ENCODE peak calls at places on chromosomes 16 and 17, in four cellular contexts. S, B, E and V are unnamed samples. For H3K4me1, the result is how much of the 10 kb centered on the place peaks cover.

GRCh38 chr16:68085259-68086071 is at the start of gene NFATC3:
- DNase-seq in S (peak), B (peak), E (peak), V (peak)

GRCh38 chr17:27390540-27390939 is 65.7 kb upstream of the KSR1 start:
- DNase-seq in S (no peak), B (no peak), E (peak), V (no peak)

GRCh38 chr16:1635070-1635469 is 22.9 kb downstream of the CRAMP1 start:
- DNase-seq in S (no peak), B (no peak), E (no peak), V (no peak)

GRCh38 chr17:76266244-76266938 is 1.2 kb downstream of the UBALD2 start:
- DNase-seq in S (no peak), B (no peak), E (no peak), V (peak)

GRCh38 chr17:79465011-79466006 is 145.5 kb downstream of the RBFOX3 start:
- DNase-seq in S (no peak), B (no peak), E (no peak), V (no peak)

GRCh38 chr16:11052080-11052808 is 107.9 kb downstream of the CLEC16A start:
- DNase-seq in S (no peak), B (no peak), E (no peak), V (peak)

GRCh38 chr17:27888945-27889344 is 4.2 kb downstream of the LYRM9 start:
- DNase-seq in S (no peak), B (peak), E (peak), V (no peak)

GRCh38 chr16:53745753-53746258 is 41.9 kb downstream of the FTO start:
- DNase-seq in S (no peak), B (peak), E (no peak), V (peak)

GRCh38 chr17:55433629-55434422 is 12.2 kb upstream of the MMD start:
- DNase-seq in S (no peak), B (peak), E (no peak), V (peak)

GRCh38 chr16:90018297-90019200 is 707 bp downstream of the DBNDD1 start:
- DNase-seq in S (no peak), B (peak), E (peak), V (no peak)

GRCh38 chr16:26993988-26994387 is 72.7 kb upstream of the C16orf82 start:
- DNase-seq in S (no peak), B (no peak), E (peak), V (no peak)

GRCh38 chr16:66523861-66524354 is 26.0 kb downstream of the TK2 start:
- DNase-seq in S (no peak), B (no peak), E (no peak), V (no peak)

GRCh38 chr17:61846088-61846487 is 17.2 kb downstream of the BRIP1 start:
- DNase-seq in S (no peak), B (no peak), E (no peak), V (no peak)

GRCh38 chr17:20948984-20949777 is 93.6 kb downstream of the USP22 start:
- DNase-seq in S (no peak), B (no peak), E (no peak), V (no peak)

GRCh38 chr16:50151744-50152143 is 1.4 kb upstream of the TENT4B start:
- DNase-seq in S (no peak), B (no peak), E (no peak), V (no peak)

GRCh38 chr17:27385626-27386025 is 70.6 kb upstream of the KSR1 start:
- DNase-seq in S (no peak), B (no peak), E (peak), V (no peak)

GRCh38 chr16:7183768-7184167 is 148.9 kb upstream of the RBFOX1 start:
- DNase-seq in S (no peak), B (no peak), E (no peak), V (no peak)

GRCh38 chr17:49687878-49688491 is 10.1 kb upstream of the SPOP start:
- DNase-seq in S (peak), B (no peak), E (peak), V (no peak)

GRCh38 chr16:50474138-50474537 is 74.1 kb upstream of the NKD1 start:
- DNase-seq in S (no peak), B (no peak), E (no peak), V (no peak)

GRCh38 chr17:9900744-9901143 is 4.3 kb downstream of the RCVRN start:
- DNase-seq in S (no peak), B (no peak), E (no peak), V (peak)

GRCh38 chr17:79188679-79189078 is 114.1 kb downstream of the ENGASE start:
- DNase-seq in S (no peak), B (no peak), E (no peak), V (no peak)

GRCh38 chr17:10730956-10731879 is 1.4 kb upstream of the TMEM220 start:
- DNase-seq in S (no peak), B (no peak), E (peak), V (no peak)

GRCh38 chr17:18257268-18257681 is 1.3 kb downstream of the FLII start:
- DNase-seq in S (no peak), B (peak), E (peak), V (peak)

GRCh38 chr16:22397931-22398330 is 23.5 kb upstream of the CDR2 start:
- DNase-seq in S (no peak), B (no peak), E (no peak), V (no peak)
- H3K27ac ChIP-seq in S (no peak), B (peak), E (no peak), V (peak)

GRCh38 chr17:78123258-78123929 is 5.2 kb downstream of the TMC6 start:
- DNase-seq in S (no peak), B (no peak), E (no peak), V (no peak)

GRCh38 chr17:78121801-78122220 is 6.7 kb downstream of the TMC6 start:
- DNase-seq in S (no peak), B (no peak), E (no peak), V (no peak)

GRCh38 chr17:78124081-78124835 is 4.3 kb downstream of the TMC6 start:
- DNase-seq in S (no peak), B (no peak), E (no peak), V (no peak)

GRCh38 chr17:78122221-78122990 is 6.1 kb downstream of the TMC6 start:
- DNase-seq in S (no peak), B (no peak), E (no peak), V (no peak)

DNA sequence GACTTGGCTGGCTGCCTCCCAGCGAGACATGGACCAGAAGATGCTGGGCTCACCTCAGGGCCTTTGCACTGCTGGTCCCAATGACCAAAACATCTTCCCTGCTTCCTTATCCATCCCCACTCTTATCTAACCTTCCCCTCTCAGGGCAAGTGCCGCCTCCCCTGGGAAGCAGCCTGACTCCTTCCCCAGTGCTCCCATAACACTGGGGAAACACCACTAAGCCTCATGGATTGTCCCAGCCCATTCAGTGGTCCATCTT is 5.6 kb downstream of the TMC6 start:
- DNase-seq in S (no peak), B (no peak), E (no peak), V (no peak)
- H3K4me1 ChIP-seq in S (under half), B (under half), E (under half), V (under half)

DNA sequence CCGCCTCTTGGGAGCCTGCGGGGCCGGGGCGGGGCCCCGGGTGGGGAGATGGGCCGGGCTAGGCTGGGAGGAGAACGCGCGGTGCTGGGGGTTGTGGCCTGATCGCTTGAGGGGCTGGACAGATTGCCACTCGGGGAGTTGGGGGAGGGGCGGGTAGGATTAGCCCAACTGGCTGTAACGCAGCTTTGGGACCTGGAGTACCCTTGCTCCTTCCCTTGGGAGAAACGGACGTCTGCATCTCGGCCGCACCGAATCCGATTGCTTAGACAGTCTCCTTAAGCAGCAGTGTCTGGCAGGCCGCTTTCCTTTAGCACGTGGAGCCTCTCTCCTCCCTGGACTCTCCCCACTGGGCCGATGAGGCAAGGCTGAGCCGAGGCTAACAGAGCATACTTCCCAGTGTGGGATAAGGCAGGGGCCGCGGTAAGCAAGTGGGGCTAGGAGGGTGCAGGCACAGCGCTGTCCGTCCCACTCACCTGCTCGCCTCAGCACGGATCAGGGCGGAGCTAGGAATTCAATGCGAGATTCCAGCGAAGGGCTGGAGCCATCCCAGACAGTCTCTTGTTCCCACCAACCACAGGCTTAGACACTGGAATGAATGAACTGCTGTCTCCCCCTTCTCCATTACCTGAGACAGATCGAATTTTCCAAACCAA is 540 bp upstream of the ACLY start:
- DNase-seq in S (no peak), B (peak), E (peak), V (no peak)
- H3K4me3 ChIP-seq in S (peak), B (peak), E (peak), V (peak)

GRCh38 chr17:28907052-28907438 is 4.2 kb upstream of the DHRS13 start:
- DNase-seq in S (no peak), B (no peak), E (no peak), V (no peak)

GRCh38 chr17:28907709-28908475 is 5.0 kb upstream of the DHRS13 start:
- DNase-seq in S (no peak), B (no peak), E (no peak), V (no peak)

GRCh38 chr17:28910534-28910933 is 7.7 kb upstream of the DHRS13 start:
- DNase-seq in S (no peak), B (no peak), E (no peak), V (no peak)

GRCh38 chr17:28906276-28907051 is 3.6 kb upstream of the DHRS13 start:
- DNase-seq in S (no peak), B (no peak), E (no peak), V (no peak)

DNA sequence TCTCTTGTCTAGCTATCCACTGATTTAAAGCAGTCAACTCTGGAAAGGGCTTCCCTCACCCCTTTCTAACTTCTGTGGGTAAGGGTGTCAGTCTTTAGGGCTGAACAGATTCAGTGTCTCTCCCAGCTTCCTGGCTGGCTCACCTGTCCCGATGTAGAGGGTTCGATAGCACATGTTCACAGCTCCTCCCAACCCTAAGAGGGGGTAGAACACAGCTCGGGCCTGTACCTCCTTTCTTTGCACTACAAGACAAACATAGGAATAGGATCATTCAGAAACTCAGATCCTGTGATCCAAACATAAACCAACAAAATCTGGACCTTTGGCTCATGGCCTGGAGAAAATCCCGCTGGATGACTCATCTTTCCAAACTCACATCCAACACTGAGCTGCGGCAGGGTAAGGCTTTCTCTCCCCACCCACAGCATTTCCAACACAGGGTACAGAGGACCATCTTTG is 5.8 kb upstream of the DHRS13 start:
- DNase-seq in S (peak), B (no peak), E (no peak), V (peak)
- H3K27ac ChIP-seq in S (no peak), B (no peak), E (no peak), V (no peak)

DNA sequence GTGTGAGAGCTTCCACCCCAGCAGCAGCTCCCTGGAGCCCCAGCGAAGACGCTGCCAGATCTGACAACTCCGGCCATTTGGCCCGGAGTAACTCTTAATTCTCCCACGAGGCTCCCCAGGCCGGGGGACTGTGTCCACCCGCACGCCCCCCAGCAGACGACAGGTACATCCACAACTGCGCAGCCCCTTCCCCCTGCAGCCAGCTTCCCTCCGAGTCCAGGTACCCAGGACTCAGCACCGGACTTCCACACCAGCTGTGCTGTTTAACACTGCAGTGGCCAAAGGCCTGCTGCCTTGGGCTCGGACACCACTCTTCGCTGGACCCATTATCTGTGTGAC is 7.2 kb downstream of the SYNGR2 start:
- DNase-seq in S (no peak), B (no peak), E (no peak), V (no peak)
- H3K4me1 ChIP-seq in S (under half), B (under half), E (under half), V (under half)

DNA sequence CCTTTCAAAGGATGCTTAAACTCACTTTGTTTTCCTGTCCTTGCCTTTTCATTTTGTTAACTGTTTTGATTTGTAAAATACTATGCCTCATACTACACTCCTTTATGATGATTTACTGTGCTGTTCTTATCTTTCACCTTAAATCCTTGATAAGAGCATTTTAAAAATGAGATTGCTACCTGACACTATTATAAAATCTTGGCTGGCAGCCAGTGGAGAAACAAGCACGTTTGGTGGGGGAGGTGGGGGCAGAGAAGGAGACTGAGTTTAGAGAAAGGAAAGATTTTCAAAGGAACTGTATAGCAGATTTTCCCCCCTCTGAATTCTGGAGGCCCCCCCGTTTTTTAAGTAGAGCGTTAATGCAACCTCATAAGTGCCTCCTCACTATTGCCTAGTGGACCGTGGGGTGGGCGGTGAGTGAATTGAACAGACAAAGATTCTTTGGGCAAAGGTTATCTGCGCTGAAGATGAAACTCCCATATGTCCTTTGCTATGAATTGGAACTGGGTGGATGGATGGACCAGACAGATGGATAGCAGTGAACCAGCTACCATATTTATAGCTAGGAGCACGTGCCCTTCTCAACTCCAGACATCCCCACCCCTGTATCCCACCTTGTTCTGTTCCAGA is 200.2 kb downstream of the CCDC182 start:
- DNase-seq in S (no peak), B (no peak), E (no peak), V (no peak)
- H3K4me3 ChIP-seq in S (no peak), B (no peak), E (no peak), V (no peak)

DNA sequence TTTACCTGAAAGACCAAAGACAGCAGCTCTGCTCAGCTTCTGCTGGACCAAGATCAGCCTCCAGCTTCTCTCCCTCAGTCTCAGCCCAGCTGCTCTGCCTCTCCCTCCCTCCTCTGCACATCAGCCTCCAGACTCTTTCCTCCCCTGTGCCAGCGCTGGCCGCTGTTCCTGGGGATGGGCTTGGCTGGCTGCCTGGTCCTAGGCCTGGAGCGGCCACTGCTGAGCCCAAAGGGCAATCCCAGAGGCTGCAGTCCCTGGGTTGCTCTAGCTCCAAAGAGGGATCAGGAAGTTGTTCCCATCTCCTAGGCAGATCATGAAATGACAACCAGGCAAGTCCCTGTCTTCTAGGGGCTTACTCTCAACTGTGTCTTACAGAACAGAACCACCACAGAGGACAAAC is 31.3 kb downstream of the DCUN1D3 start:
- DNase-seq in S (peak), B (peak), E (peak), V (peak)
- H3K27ac ChIP-seq in S (no peak), B (no peak), E (no peak), V (no peak)

GRCh38 chr17:81416612-81417011 is 21.4 kb downstream of the BAHCC1 start:
- DNase-seq in S (no peak), B (no peak), E (no peak), V (no peak)
- H3K4me1 ChIP-seq in S (under half), B (under half), E (under half), V (half or more)